ENCODE peak calls at places on chromosomes 12 and 14, in five cellular contexts. D, P, T, B and W are unnamed samples.

GRCh38 chr14:77041837-77042557 is 13.5 kb upstream of the IRF2BPL start:
- DNase-seq in D (peak), P (no peak), T (no peak), B (peak), W (no peak)

GRCh38 chr14:68612049-68612448 is 180.8 kb downstream of the ZFP36L1 start:
- DNase-seq in D (no peak), P (no peak), T (no peak), B (no peak), W (no peak)

GRCh38 chr14:91573894-91574837 is 64.1 kb upstream of the PPP4R3A start:
- DNase-seq in D (peak), P (peak), T (no peak), B (peak), W (no peak)

GRCh38 chr12:40240779-40241178 is 16.0 kb downstream of the LRRK2 start:
- DNase-seq in D (no peak), P (no peak), T (no peak), B (no peak), W (no peak)

GRCh38 chr14:90883782-90884181 is 67.6 kb upstream of the TTC7B start:
- DNase-seq in D (no peak), P (no peak), T (no peak), B (no peak), W (no peak)

GRCh38 chr14:79549515-79549914 is 661.8 kb downstream of the DIO2 start:
- DNase-seq in D (no peak), P (no peak), T (no peak), B (no peak), W (no peak)

GRCh38 chr14:36096090-36096489 is 80.4 kb downstream of the PTCSC3 start:
- DNase-seq in D (no peak), P (no peak), T (no peak), B (no peak), W (no peak)

GRCh38 chr12:44076892-44077291 is 241.0 kb downstream of the TMEM117 start:
- DNase-seq in D (no peak), P (no peak), T (no peak), B (no peak), W (no peak)

GRCh38 chr12:94305293-94305957 is 154.2 kb downstream of the CEP83 start:
- DNase-seq in D (no peak), P (no peak), T (no peak), B (no peak), W (no peak)

GRCh38 chr14:26621807-26622560 is 24.2 kb upstream of the NOVA1 start:
- DNase-seq in D (no peak), P (no peak), T (no peak), B (no peak), W (no peak)

GRCh38 chr12:51961834-51962233 is 10.3 kb downstream of the ACVR1B start:
- DNase-seq in D (no peak), P (no peak), T (no peak), B (no peak), W (no peak)

GRCh38 chr14:69547701-69548348 is 26.8 kb downstream of the CCDC177 start:
- DNase-seq in D (no peak), P (no peak), T (peak), B (no peak), W (no peak)

GRCh38 chr14:92685784-92686355 is 62.6 kb downstream of the LGMN start:
- DNase-seq in D (no peak), P (no peak), T (no peak), B (no peak), W (no peak)

GRCh38 chr14:37230551-37231194 is 32.9 kb downstream of the MIPOL1 start:
- DNase-seq in D (no peak), P (peak), T (peak), B (no peak), W (peak)

GRCh38 chr14:65419593-65420252 is 7.2 kb downstream of the FUT8 start:
- DNase-seq in D (no peak), P (no peak), T (no peak), B (no peak), W (no peak)

GRCh38 chr12:4215862-4216541 is 57.6 kb upstream of the CCND2 start:
- DNase-seq in D (no peak), P (no peak), T (no peak), B (no peak), W (no peak)

GRCh38 chr12:39105111-39105510 is 199.7 kb upstream of the CPNE8 start:
- DNase-seq in D (no peak), P (no peak), T (no peak), B (no peak), W (no peak)

GRCh38 chr14:77469041-77469440 is 11.1 kb downstream of the AHSA1 start:
- DNase-seq in D (no peak), P (no peak), T (no peak), B (no peak), W (no peak)

GRCh38 chr12:79174656-79175055 is 310.1 kb downstream of the SYT1 start:
- DNase-seq in D (no peak), P (peak), T (no peak), B (no peak), W (no peak)

GRCh38 chr14:32595496-32595895 is 266.4 kb downstream of the AKAP6 start:
- DNase-seq in D (no peak), P (no peak), T (no peak), B (no peak), W (no peak)

GRCh38 chr14:42192659-42193425 is 586.2 kb downstream of the LRFN5 start:
- DNase-seq in D (no peak), P (peak), T (no peak), B (no peak), W (no peak)

GRCh38 chr14:32509632-32510187 is 180.6 kb downstream of the AKAP6 start:
- DNase-seq in D (peak), P (peak), T (no peak), B (peak), W (peak)

GRCh38 chr12:89126712-89127111 is 225.6 kb downstream of the DUSP6 start:
- DNase-seq in D (no peak), P (no peak), T (no peak), B (no peak), W (no peak)

GRCh38 chr12:62647586-62647985 is 181.0 kb downstream of the MON2 start:
- DNase-seq in D (no peak), P (no peak), T (no peak), B (no peak), W (peak)

GRCh38 chr14:59836116-59836515 is 34.5 kb downstream of the RTN1 start:
- DNase-seq in D (no peak), P (no peak), T (no peak), B (no peak), W (no peak)

GRCh38 chr14:45177081-45177480 is 41.4 kb downstream of the FANCM start:
- DNase-seq in D (no peak), P (no peak), T (no peak), B (no peak), W (no peak)

GRCh38 chr12:12239127-12239526 is 27.7 kb downstream of the LRP6 start:
- DNase-seq in D (no peak), P (no peak), T (no peak), B (no peak), W (no peak)

GRCh38 chr14:36724162-36724561 is 62.5 kb downstream of the PAX9 start:
- DNase-seq in D (no peak), P (no peak), T (no peak), B (no peak), W (no peak)

GRCh38 chr12:6335451-6336078 is 6.3 kb downstream of the TNFRSF1A start:
- DNase-seq in D (peak), P (peak), T (peak), B (peak), W (peak)
- TF ChIP-seq POLR2A in D (no peak), P (peak), T (no peak), B (no peak), W (no peak)

DNA sequence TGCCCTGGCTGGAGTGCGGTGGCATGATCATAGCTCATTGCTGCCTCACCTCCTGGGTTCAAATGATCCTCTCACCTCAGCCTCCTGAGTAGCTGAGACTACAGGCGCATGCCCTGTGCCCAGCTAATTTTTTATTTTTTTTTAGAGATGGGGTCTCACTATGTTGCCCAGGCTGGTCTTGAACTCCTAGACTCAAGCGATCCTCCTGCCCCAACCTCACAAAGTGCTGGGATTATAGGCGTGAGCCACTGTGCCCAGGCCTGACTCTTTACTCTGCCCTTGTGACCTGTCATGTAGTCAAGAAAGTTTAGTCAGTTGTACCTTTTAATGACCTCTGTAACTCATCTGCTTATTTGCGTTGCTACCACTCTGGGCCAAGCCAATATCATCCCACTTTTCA is 55.7 kb downstream of the PROX2 start:
- DNase-seq in D (no peak), P (no peak), T (no peak), B (no peak), W (no peak)
- TF ChIP-seq CTCF in D (no peak), P (no peak), T (no peak), B (no peak), W (no peak)

GRCh38 chr12:31323466-31324115 is 2.4 kb downstream of the SINHCAF start:
- DNase-seq in D (no peak), P (peak), T (peak), B (peak), W (peak)
- TF ChIP-seq POLR2A in D (no peak), P (no peak), T (peak), B (no peak), W (no peak)

DNA sequence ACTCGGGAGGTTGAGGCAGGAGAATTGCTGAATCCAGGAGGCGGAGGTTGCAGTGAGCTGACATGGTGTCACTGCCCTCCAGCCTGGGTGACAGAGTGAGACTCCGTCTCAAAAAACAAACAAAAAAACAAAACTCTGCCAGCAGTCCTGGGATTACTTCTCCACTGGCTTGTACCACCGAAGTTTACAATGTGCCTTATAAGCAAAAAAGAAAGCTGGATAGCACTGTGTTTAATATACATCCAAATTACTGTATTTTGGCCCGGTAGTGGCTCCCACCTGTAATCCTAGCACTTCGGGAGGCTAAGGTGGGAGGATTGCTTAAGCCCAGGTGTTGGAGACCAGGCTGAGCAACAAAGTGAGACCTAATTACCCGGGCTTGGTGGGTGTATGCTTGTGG is 16.7 kb downstream of the HOMEZ start:
- DNase-seq in D (no peak), P (no peak), T (no peak), B (no peak), W (no peak)
- TF ChIP-seq CTCF in D (no peak), P (no peak), T (no peak), B (no peak), W (no peak)

GRCh38 chr14:51989293-51990234 is at the start of gene RTRAF:
- DNase-seq in D (peak), P (peak), T (peak), B (peak), W (peak)
- TF ChIP-seq POLR2A in D (peak), P (peak), T (peak), B (peak), W (peak)